ENCODE peak calls at places on chromosomes 6 and 20, in four cellular contexts. O is NCI-H446, T is iPS DF 6.9, U is aorta. W is an unnamed sample.

GRCh38 chr6:121187200-121187832 is 147.0 kb downstream of the TBC1D32 start:
- DNase-seq in O (no peak), T (no peak), U (no peak), W (no peak)

GRCh38 chr6:14865609-14866100 is 380.2 kb upstream of the JARID2 start:
- DNase-seq in O (no peak), T (no peak), U (no peak), W (peak; percentile 75)

GRCh38 chr6:106858653-106859092 is 115.9 kb downstream of the CD24 start:
- DNase-seq in O (no peak), T (no peak), U (no peak), W (no peak)

GRCh38 chr20:41204304-41205265 is 67.2 kb downstream of the PLCG1 start:
- DNase-seq in O (no peak), T (no peak), U (no peak), W (no peak)

GRCh38 chr6:96649926-96650325 is 87.0 kb downstream of the FHL5 start:
- DNase-seq in O (no peak), T (no peak), U (no peak), W (no peak)

GRCh38 chr20:35619196-35620095 is 3.8 kb downstream of the SPAG4 start:
- DNase-seq in O (peak; percentile 43), T (no peak), U (peak; percentile 92), W (peak; percentile 75)

GRCh38 chr20:24339179-24339578 is 130.2 kb upstream of the SYNDIG1 start:
- DNase-seq in O (no peak), T (no peak), U (no peak), W (no peak)

GRCh38 chr6:90885611-90886056 is 298.8 kb upstream of the MAP3K7 start:
- DNase-seq in O (no peak), T (no peak), U (no peak), W (no peak)

GRCh38 chr6:41430875-41431274 is 95.5 kb downstream of the NCR2 start:
- DNase-seq in O (no peak), T (no peak), U (no peak), W (no peak)

GRCh38 chr6:73637404-73637803 is 16.4 kb downstream of the SLC17A5 start:
- DNase-seq in O (no peak), T (no peak), U (no peak), W (no peak)

GRCh38 chr6:35485402-35485877 is 11.4 kb downstream of the TEAD3 start:
- DNase-seq in O (no peak), T (no peak), U (peak; percentile 83), W (no peak)

W was measured in naive B cell.